ENCODE peak calls at places on chromosome 16, in ten cellular contexts. E, P, W, K, X, G, I, B, V and F are unnamed samples.

GRCh38 chr16:23035240-23035639 is 114.0 kb downstream of the USP31 start:
- DNase-seq in E (no peak), P (no peak), W (no peak), K (no peak), X (no peak), G (no peak), I (no peak), B (no peak), V (no peak), F (no peak)

GRCh38 chr16:80008857-80009256 is 408.3 kb upstream of the MAF start:
- DNase-seq in E (no peak), P (no peak), W (no peak), K (no peak), X (no peak), G (no peak), I (no peak), B (no peak), V (no peak), F (no peak)

GRCh38 chr16:72705806-72706205 is 342.1 kb downstream of the ZFHX3 start:
- DNase-seq in E (no peak), P (no peak), W (no peak), K (no peak), X (no peak), G (no peak), I (no peak), B (no peak), V (no peak), F (no peak)

GRCh38 chr16:83932955-83933673 is 19.9 kb upstream of the OSGIN1 start:
- DNase-seq in E (no peak), P (no peak), W (no peak), K (no peak), X (no peak), G (no peak), I (no peak), B (no peak), V (no peak), F (no peak)

GRCh38 chr16:84527486-84528269 is 23.2 kb upstream of the MEAK7 start:
- DNase-seq in E (no peak), P (no peak), W (no peak), K (no peak), X (no peak), G (no peak), I (no peak), B (no peak), V (no peak), F (no peak)

GRCh38 chr16:12149971-12150370 is 173.4 kb downstream of the SNX29 start:
- DNase-seq in E (no peak), P (no peak), W (no peak), K (no peak), X (no peak), G (no peak), I (no peak), B (no peak), V (no peak), F (no peak)

GRCh38 chr16:3266873-3267537 is 10.6 kb upstream of the MEFV start:
- DNase-seq in E (no peak), P (no peak), W (no peak), K (no peak), X (no peak), G (peak), I (no peak), B (peak), V (peak), F (no peak)

GRCh38 chr16:75402821-75403475 is 30.4 kb downstream of the CFDP1 start:
- DNase-seq in E (no peak), P (no peak), W (no peak), K (no peak), X (no peak), G (no peak), I (no peak), B (no peak), V (peak), F (no peak)

GRCh38 chr16:4850211-4850610 is 2.9 kb downstream of the UBN1 start:
- DNase-seq in E (no peak), P (no peak), W (no peak), K (no peak), X (no peak), G (no peak), I (no peak), B (no peak), V (no peak), F (no peak)

GRCh38 chr16:89219365-89219764 is 1.9 kb downstream of the ZNF778 start:
- DNase-seq in E (no peak), P (no peak), W (no peak), K (no peak), X (no peak), G (no peak), I (no peak), B (no peak), V (no peak), F (no peak)

GRCh38 chr16:54587176-54587515 is 300.6 kb upstream of the IRX3 start:
- DNase-seq in E (no peak), P (no peak), W (no peak), K (no peak), X (no peak), G (no peak), I (no peak), B (no peak), V (no peak), F (no peak)

GRCh38 chr16:26987631-26988030 is 79.1 kb upstream of the C16orf82 start:
- DNase-seq in E (no peak), P (no peak), W (no peak), K (no peak), X (no peak), G (no peak), I (no peak), B (peak), V (no peak), F (no peak)

GRCh38 chr16:30764816-30765465 is 2.8 kb downstream of the RNF40 start:
- DNase-seq in E (no peak), P (no peak), W (no peak), K (no peak), X (no peak), G (no peak), I (peak), B (no peak), V (no peak), F (no peak)

GRCh38 chr16:87853411-87854052 is 15.8 kb downstream of the SLC7A5 start:
- DNase-seq in E (peak), P (peak), W (peak), K (peak), X (peak), G (peak), I (peak), B (peak), V (peak), F (peak)

GRCh38 chr16:81940781-81941560 is 70.3 kb downstream of the SDR42E1 start:
- DNase-seq in E (no peak), P (no peak), W (no peak), K (no peak), X (no peak), G (no peak), I (no peak), B (peak), V (peak), F (peak)

GRCh38 chr16:10093564-10093963 is 88.7 kb downstream of the GRIN2A start:
- DNase-seq in E (no peak), P (no peak), W (no peak), K (no peak), X (no peak), G (no peak), I (no peak), B (no peak), V (no peak), F (no peak)

GRCh38 chr16:48123104-48123788 is 32.5 kb downstream of the ABCC12 start:
- DNase-seq in E (no peak), P (no peak), W (no peak), K (no peak), X (no peak), G (peak), I (peak), B (no peak), V (peak), F (peak)

GRCh38 chr16:23120562-23120961 is 28.7 kb downstream of the USP31 start:
- DNase-seq in E (no peak), P (no peak), W (no peak), K (no peak), X (no peak), G (no peak), I (no peak), B (no peak), V (no peak), F (no peak)

DNA sequence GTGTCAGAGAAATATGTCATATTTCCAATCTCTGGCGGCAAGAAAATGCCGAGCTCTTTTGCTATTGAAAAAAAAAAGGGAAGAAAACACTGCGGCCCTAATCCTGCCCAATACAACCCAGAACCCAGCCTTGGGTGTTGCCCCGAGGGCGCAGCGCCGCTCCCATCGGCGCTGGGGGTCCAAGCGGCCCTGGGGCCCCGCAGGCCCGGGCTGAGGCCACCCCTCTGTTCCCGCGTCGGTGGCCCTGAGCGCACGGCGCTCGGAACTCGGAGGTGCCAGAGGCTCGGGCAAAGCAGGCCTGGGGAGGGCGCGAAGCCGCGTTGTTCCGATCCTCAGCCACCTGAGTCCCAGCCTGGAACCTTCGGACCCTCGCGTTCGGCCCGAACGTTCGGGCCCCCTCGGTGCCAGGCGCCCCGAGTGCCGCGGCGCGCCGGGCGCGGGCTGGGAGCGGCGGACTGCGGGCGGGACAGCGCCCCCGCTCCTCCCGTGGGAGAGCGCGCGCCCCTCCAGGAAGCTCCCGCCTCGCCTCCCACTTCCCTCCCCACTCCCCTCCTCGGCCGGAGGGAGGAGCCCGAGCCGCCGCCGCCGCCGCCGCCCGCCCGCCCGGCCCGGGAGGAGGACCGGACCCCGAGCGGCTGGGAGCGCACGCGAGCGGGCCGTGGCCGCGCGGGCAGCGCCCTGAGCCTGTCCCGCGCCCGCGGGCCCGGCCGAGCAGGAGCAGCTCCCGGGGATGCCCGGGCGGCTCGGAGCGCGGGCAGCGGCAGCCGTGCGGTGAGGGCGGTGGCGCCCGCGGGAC is at the start of gene CPNE2:
- DNase-seq in E (peak), P (no peak), W (no peak), K (peak), X (peak), G (peak), I (peak), B (peak), V (peak), F (peak)
- TF ChIP-seq CTCF in E (no peak), P (no peak), W (no peak), K (no peak), X (no peak), G (peak), I (no peak), B (no peak), V (no peak), F (no peak)

DNA sequence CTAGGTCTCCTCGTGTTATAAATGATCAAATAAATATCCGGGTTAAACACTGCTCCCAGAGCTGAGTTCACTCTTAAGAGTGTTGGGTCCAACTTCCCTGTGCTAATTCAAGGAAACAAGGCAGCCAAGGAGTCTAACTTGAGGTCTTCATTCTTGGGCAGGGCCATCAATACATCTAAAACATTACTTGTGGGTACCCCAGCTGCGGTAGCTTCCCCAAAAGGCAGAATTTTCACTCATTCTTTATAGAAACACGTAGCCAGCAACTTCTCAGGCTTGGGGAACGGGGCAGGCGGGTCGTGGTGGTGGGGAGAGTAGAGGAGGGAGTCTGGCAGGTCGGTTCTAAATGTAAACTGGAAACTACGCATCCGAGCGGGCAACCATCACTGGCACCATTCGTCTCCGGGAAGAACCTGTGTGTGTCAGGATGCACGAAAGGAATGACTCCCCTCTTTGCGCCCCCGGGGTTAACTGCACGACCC is 660 bp upstream of the METTL9 start:
- DNase-seq in E (no peak), P (no peak), W (peak), K (no peak), X (no peak), G (no peak), I (peak), B (no peak), V (peak), F (no peak)
- H3K27ac ChIP-seq in E (peak), P (peak), W (peak), K (peak), X (peak), G (peak), I (peak), B (peak), V (peak), F (peak)

DNA sequence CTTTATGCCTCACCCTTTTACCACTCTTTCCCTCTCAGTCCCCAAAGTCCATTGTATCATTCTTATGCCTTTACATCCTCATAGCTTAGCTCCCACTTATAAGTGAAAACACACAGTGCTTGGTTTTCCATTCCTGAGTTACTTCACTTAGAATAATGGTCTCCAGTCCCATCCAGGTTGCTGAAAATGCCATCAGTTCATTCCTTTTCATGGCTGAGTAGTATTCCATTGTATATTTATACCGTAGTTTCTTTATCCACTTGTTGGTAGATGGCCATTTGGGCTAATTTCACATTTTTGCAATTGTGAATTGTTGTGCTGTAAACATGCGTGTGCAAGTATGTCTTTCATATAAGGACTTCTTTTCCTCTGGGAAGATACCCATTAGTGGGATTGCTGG is 597.3 kb downstream of the WWOX start:
- DNase-seq in E (no peak), P (no peak), W (no peak), K (no peak), X (no peak), G (no peak), I (no peak), B (no peak), V (no peak), F (no peak)
- TF ChIP-seq CTCF in E (no peak), P (no peak), W (no peak), K (no peak), X (no peak), G (no peak), I (no peak), B (no peak), V (no peak), F (no peak)

GRCh38 chr16:57153841-57154240 is 32.0 kb downstream of the PSME3IP1 start:
- DNase-seq in E (peak), P (no peak), W (no peak), K (no peak), X (no peak), G (no peak), I (no peak), B (peak), V (no peak), F (no peak)

GRCh38 chr16:57152096-57153093 is 33.4 kb downstream of the PSME3IP1 start:
- DNase-seq in E (peak), P (no peak), W (no peak), K (no peak), X (no peak), G (no peak), I (no peak), B (peak), V (no peak), F (no peak)

GRCh38 chr16:57149391-57149790 is 36.4 kb downstream of the PSME3IP1 start:
- DNase-seq in E (peak), P (no peak), W (no peak), K (no peak), X (no peak), G (no peak), I (no peak), B (no peak), V (no peak), F (no peak)

GRCh38 chr16:57150682-57151330 is 35.0 kb downstream of the PSME3IP1 start:
- DNase-seq in E (peak), P (no peak), W (no peak), K (no peak), X (no peak), G (no peak), I (no peak), B (peak), V (no peak), F (no peak)

GRCh38 chr16:57151369-57151768 is 34.5 kb downstream of the PSME3IP1 start:
- DNase-seq in E (peak), P (no peak), W (no peak), K (no peak), X (no peak), G (no peak), I (no peak), B (peak), V (no peak), F (no peak)
- H3K27ac ChIP-seq in E (no peak), P (no peak), W (no peak), K (peak), X (no peak), G (no peak), I (no peak), B (no peak), V (no peak), F (no peak)

GRCh38 chr16:68117884-68118283 is 32.7 kb downstream of the NFATC3 start:
- DNase-seq in E (no peak), P (no peak), W (no peak), K (no peak), X (no peak), G (no peak), I (no peak), B (no peak), V (no peak), F (no peak)
- TF ChIP-seq CTCF in E (no peak), P (no peak), W (no peak), K (no peak), X (no peak), G (no peak), I (no peak), B (no peak), V (no peak), F (no peak)

DNA sequence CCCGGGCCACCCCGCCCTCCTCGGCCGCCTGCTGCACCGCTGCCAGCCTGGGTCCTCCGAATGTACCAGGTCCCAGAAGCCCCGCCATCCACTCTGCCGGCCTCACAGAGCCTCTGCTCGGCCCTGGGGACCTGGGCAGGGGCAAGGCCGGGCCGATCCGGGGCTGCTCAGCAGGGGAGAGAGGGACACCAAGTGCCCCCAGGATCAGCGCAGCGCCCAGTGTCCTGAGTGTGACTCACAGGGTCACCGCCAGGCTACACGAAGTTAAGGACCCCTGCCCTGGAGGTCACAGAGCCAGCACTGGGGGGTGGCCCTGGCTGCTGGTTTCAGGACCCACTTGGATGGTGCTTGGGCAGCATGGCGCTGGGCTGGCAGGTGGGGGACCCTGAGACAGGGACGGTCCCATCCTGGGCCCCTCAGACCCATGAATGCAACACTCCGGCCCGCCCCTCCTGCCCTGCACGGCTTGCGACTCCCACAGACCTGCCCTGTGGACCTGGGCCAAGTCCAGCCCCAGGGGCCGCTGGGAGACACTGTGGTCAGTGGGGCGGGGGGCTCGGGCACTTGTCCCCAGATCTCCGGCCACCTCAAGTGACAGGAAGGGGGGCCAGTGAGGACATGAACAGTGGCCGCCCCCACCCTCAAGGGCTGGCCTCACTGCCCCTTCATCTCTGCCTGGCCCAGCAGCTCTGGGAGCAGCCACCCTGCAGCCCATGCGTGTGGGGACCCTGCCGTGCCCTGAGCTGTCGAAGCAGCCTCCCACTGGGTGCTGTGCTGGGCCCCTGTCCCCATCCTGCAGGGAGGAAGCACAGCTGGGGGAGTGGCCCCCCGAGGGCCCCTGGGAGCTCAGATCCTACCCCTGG is 23.2 kb upstream of the SSTR5 start:
- DNase-seq in E (no peak), P (no peak), W (no peak), K (no peak), X (no peak), G (no peak), I (no peak), B (no peak), V (no peak), F (no peak)
- H3K27ac ChIP-seq in E (no peak), P (no peak), W (no peak), K (no peak), X (no peak), G (no peak), I (no peak), B (no peak), V (no peak), F (no peak)

GRCh38 chr16:86083382-86084002 is 184.5 kb downstream of the IRF8 start:
- DNase-seq in E (peak), P (no peak), W (no peak), K (no peak), X (no peak), G (no peak), I (peak), B (peak), V (no peak), F (no peak)
- TF ChIP-seq CTCF in E (no peak), P (no peak), W (no peak), K (no peak), X (no peak), G (no peak), I (no peak), B (peak), V (no peak), F (no peak)